ENCODE peak calls at places on chromosomes 12 and 14, in five cellular contexts. Q is GM12878, J is GM06990, Y is Peyer's patch, F is ovary. E is an unnamed sample.

GRCh38 chr12:130815028-130815741 is 23.9 kb downstream of the STX2 start:
- DNase-seq in Q (no peak), J (peak), Y (no peak), F (no peak), E (peak)

GRCh38 chr14:68977741-68978549 is 1.2 kb downstream of the ACTN1 start:
- DNase-seq in Q (no peak), J (no peak), Y (peak), F (peak), E (peak)

GRCh38 chr12:115541891-115542361 is 735.6 kb downstream of the MED13L start:
- DNase-seq in Q (no peak), J (no peak), Y (no peak), F (no peak), E (no peak)

GRCh38 chr14:100810861-100811461 is 15.0 kb upstream of the MEG3 start:
- DNase-seq in Q (no peak), J (no peak), Y (no peak), F (no peak), E (no peak)

GRCh38 chr12:58425481-58426392 is 484.4 kb downstream of the ATP23 start:
- DNase-seq in Q (peak), J (peak), Y (no peak), F (peak), E (peak)

GRCh38 chr14:59679872-59680271 is 103.3 kb upstream of the CCDC175 start:
- DNase-seq in Q (no peak), J (no peak), Y (no peak), F (no peak), E (no peak)

GRCh38 chr14:21505009-21505553 is 6.1 kb downstream of the METTL3 start:
- DNase-seq in Q (peak), J (peak), Y (no peak), F (no peak), E (peak)

GRCh38 chr14:94001501-94002396 is 4.6 kb downstream of the CCDC197 start:
- DNase-seq in Q (no peak), J (peak), Y (peak), F (peak), E (peak)

GRCh38 chr12:57089259-57090245 is 638 bp downstream of the NAB2 start:
- DNase-seq in Q (no peak), J (peak), Y (peak), F (peak), E (peak)

GRCh38 chr12:108815875-108816594 is 41.3 kb downstream of the SSH1 start:
- DNase-seq in Q (no peak), J (no peak), Y (no peak), F (no peak), E (no peak)

GRCh38 chr12:107251288-107251687 is 157.9 kb upstream of the CRY1 start:
- DNase-seq in Q (no peak), J (no peak), Y (no peak), F (no peak), E (no peak)

GRCh38 chr12:89927226-89927698 is 218.6 kb upstream of the ATP2B1 start:
- DNase-seq in Q (peak), J (peak), Y (no peak), F (no peak), E (peak)
- H3K4me3 ChIP-seq in Q (peak), J (peak), Y (no peak), F (no peak), E (peak)

DNA sequence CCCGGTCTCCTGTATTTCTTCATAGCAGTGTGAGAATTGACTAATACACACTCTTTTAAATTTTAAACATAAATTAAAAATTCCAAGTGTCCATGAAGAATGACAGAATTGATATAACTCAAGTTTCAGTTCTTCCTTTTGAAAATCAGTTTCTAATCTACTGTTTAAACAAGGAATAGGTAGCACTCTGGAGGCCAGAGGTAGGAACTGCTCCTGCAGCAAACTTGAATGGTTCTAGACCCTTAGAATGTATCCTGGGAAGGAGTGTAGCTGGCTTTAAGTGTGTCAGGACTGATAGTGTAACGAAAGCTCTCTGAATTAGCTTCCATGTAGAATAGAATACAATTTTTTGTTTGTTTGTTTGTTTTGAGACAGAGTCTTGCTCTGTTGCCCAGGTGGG is 76.8 kb downstream of the AKAP6 start:
- DNase-seq in Q (no peak), J (no peak), Y (no peak), F (no peak), E (no peak)
- TF ChIP-seq CTCF in Q (peak), J (no peak), Y (no peak), F (no peak), E (peak)

GRCh38 chr14:70905316-70905715 is 1.9 kb upstream of the PCNX1 start:
- DNase-seq in Q (no peak), J (no peak), Y (no peak), F (peak), E (no peak)
- H3K4me3 ChIP-seq in Q (no peak), J (no peak), Y (no peak), F (no peak), E (no peak)

DNA sequence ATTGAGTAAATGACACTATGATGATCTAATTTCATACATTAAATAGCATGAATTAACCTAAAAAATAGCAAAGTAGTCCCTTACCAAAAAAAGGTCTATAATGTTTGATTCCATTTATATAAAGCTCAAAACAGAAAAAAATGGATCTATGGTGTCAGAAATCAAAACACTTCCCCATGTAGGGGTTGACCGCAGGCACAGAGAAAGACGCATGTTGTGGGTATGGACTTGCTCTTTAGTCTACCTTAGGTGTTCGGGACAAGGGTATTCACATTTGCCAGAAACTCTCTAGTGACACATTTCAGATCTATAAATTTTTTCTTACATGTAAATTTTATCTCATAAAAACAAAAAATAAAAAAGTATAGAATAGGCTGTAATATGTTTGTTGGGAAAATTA is 1262.9 kb downstream of the TMEM121 start:
- DNase-seq in Q (no peak), J (no peak), Y (no peak), F (no peak), E (no peak)
- TF ChIP-seq CTCF in Q (no peak), J (no peak), Y (no peak), F (no peak), E (no peak)

GRCh38 chr12:27343255-27344000 is 10.8 kb downstream of the BMAL2 start:
- DNase-seq in Q (no peak), J (no peak), Y (no peak), F (no peak), E (no peak)
- H3K4me3 ChIP-seq in Q (no peak), J (no peak), Y (no peak), F (no peak), E (no peak)

GRCh38 chr12:1947081-1947480 is 28.6 kb upstream of the CACNA2D4 start:
- DNase-seq in Q (no peak), J (no peak), Y (no peak), F (no peak), E (no peak)
- TF ChIP-seq CTCF in Q (no peak), J (no peak), Y (no peak), F (no peak), E (no peak)

DNA sequence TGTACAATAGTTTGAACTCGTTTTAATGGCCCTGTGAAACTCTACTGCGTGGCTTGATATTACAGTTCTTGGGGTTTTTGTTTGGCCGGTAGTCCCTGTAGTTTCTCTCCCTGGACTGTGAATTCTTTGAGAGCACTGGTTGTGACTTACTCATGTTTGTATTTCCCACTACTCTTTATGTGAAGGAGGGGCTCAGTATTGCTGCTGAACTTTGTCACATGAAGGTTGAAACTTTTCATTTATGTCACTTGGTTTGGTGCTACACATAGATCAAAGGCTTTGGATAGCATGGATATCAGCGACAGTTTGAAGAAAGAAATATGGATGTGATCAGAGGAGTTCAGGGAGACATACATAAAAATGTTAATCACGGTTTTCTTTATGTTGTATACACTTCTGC is 1.5 kb upstream of the POU6F1 start:
- DNase-seq in Q (no peak), J (no peak), Y (no peak), F (no peak), E (no peak)
- H3K4me3 ChIP-seq in Q (peak), J (no peak), Y (no peak), F (no peak), E (peak)

GRCh38 chr14:42222924-42223471 is 616.3 kb downstream of the LRFN5 start:
- DNase-seq in Q (peak), J (peak), Y (no peak), F (no peak), E (peak)
- TF ChIP-seq CTCF in Q (no peak), J (no peak), Y (no peak), F (no peak), E (no peak)

GRCh38 chr14:78902010-78902623 is 731.9 kb downstream of the NRXN3 start:
- DNase-seq in Q (no peak), J (no peak), Y (no peak), F (no peak), E (peak)
- H3K4me3 ChIP-seq in Q (no peak), J (no peak), Y (no peak), F (no peak), E (no peak)